ENCODE peak calls at places on chromosome 14, in four cellular contexts. Q is stimulated activated CD8-positive, alpha-beta memory T cell treated with anti-CD3 and anti-CD28 coated beads, Interleukin-4, amount 100 ng/mL, for 1 hour; H is A172; E is GM04504. I is an unnamed sample.

GRCh38 chr14:76786556-76786955 is 25.3 kb downstream of the VASH1 start:
- DNase-seq in Q (no peak), H (no peak), E (no peak), I (no peak)

GRCh38 chr14:53450871-53451270 is 297.7 kb upstream of the DDHD1 start:
- DNase-seq in H (no peak), E (no peak), Q (no peak), I (no peak)

GRCh38 chr14:85093631-85094330 is 436.2 kb upstream of the FLRT2 start:
- DNase-seq in H (peak; percentile 1), E (peak; percentile 21), Q (no peak), I (no peak)

GRCh38 chr14:26597136-26598080 is at the start of gene NOVA1:
- DNase-seq in H (no peak), E (no peak), Q (no peak), I (no peak)

GRCh38 chr14:99791476-99792283 is 1.5 kb upstream of the EML1 start:
- DNase-seq in E (no peak), Q (no peak), H (no peak), I (no peak)

GRCh38 chr14:54348001-54348611 is 48.7 kb upstream of the CDKN3 start:
- DNase-seq in Q (no peak), H (peak; percentile 40), E (no peak), I (peak; percentile 70)

GRCh38 chr14:80996049-80996901 is 40.9 kb downstream of the TSHR start:
- DNase-seq in E (peak; percentile 65), Q (no peak), H (peak; percentile 65), I (peak; percentile 65)

GRCh38 chr14:54866588-54866987 is 36.0 kb downstream of the GCH1 start:
- DNase-seq in H (no peak), E (no peak), Q (no peak), I (no peak)

GRCh38 chr14:90554341-90554740 is 157.5 kb downstream of the CALM1 start:
- DNase-seq in E (no peak), Q (no peak), H (no peak), I (no peak)

GRCh38 chr14:75711134-75711795 is 50.2 kb downstream of the TTLL5 start:
- DNase-seq in H (peak; percentile 32), E (peak; percentile 35), Q (no peak), I (peak; percentile 59)

GRCh38 chr14:90019824-90020523 is 41.8 kb upstream of the KCNK13 start:
- DNase-seq in H (no peak), Q (no peak), E (no peak), I (no peak)

GRCh38 chr14:67554341-67554740 is 21.3 kb downstream of the PLEKHH1 start:
- DNase-seq in H (no peak), Q (no peak), E (no peak), I (no peak)

GRCh38 chr14:92439551-92440344 is 73.8 kb upstream of the RIN3 start:
- DNase-seq in E (no peak), H (no peak), Q (no peak), I (no peak)

GRCh38 chr14:101858791-101859537 is 97.5 kb downstream of the PPP2R5C start:
- DNase-seq in E (no peak), Q (no peak), H (no peak), I (no peak)

I was measured in HAP-1.